ENCODE peak calls at places on chromosomes 1 and 21, in four cellular contexts. P is K562, M is HCT116, C is HepG2. L is an unnamed sample.
A peak's percentile ranks its signal among the peaks of the same experiment; 100 is the strongest.

GRCh38 chr1:72915581-72915980 is 633.2 kb upstream of the NEGR1 start:
- DNase-seq in P (no peak), M (no peak), C (no peak), L (no peak)

GRCh38 chr1:36342426-36343185 is 19.2 kb upstream of the EVA1B start:
- DNase-seq in P (peak; percentile 48), M (no peak), C (no peak), L (peak; percentile 39)

GRCh38 chr1:94827434-94827833 is 7.3 kb downstream of the SLC44A3 start:
- DNase-seq in P (no peak), M (no peak), C (no peak), L (no peak)

GRCh38 chr21:42306366-42307035 is 8.7 kb downstream of the TFF3 start:
- DNase-seq in P (no peak), M (no peak), C (no peak), L (no peak)

GRCh38 chr1:61092643-61093042 is 10.3 kb downstream of the NFIA start:
- DNase-seq in P (no peak), M (no peak), C (no peak), L (no peak)

GRCh38 chr1:178653091-178653490 is 72.0 kb upstream of the RALGPS2 start:
- DNase-seq in P (no peak), M (peak; percentile 55), C (no peak), L (peak; percentile 27)

GRCh38 chr1:174021611-174022079 is 512 bp downstream of the RC3H1 start:
- DNase-seq in P (peak; percentile 49), M (no peak), C (peak; percentile 24), L (no peak)

GRCh38 chr1:211118407-211119102 is 15.4 kb downstream of the KCNH1 start:
- DNase-seq in P (no peak), M (no peak), C (no peak), L (no peak)

GRCh38 chr1:70044832-70045231 is 160.5 kb downstream of the LRRC40 start:
- DNase-seq in P (no peak), M (no peak), C (no peak), L (no peak)

GRCh38 chr21:42456457-42456856 is 39.6 kb downstream of the RSPH1 start:
- DNase-seq in P (no peak), M (no peak), C (no peak), L (no peak)

GRCh38 chr1:160520999-160521398 is 2.1 kb downstream of the SLAMF6 start:
- DNase-seq in P (no peak), M (no peak), C (no peak), L (no peak)

GRCh38 chr1:119713538-119714456 is 2.1 kb downstream of the PHGDH start:
- DNase-seq in P (no peak), M (no peak), C (no peak), L (no peak)

GRCh38 chr1:206700445-206701036 is 15.8 kb downstream of the MAPKAPK2 start:
- DNase-seq in P (peak; percentile 18), M (no peak), C (no peak), L (no peak)

GRCh38 chr1:48697066-48697707 is 79.5 kb downstream of the BEND5 start:
- DNase-seq in P (peak; percentile 72), M (peak; percentile 18), C (peak; percentile 21), L (peak; percentile 30)

GRCh38 chr1:168918860-168919741 is 187.4 kb upstream of the ATP1B1 start:
- DNase-seq in P (no peak), M (no peak), C (peak; percentile 44), L (no peak)

GRCh38 chr1:161172776-161173376 is 4.4 kb downstream of the B4GALT3 start:
- DNase-seq in P (no peak), M (no peak), C (no peak), L (no peak)

GRCh38 chr1:1115136-1115829 is 606 bp downstream of the C1orf159 start:
- DNase-seq in P (peak; percentile 62), M (no peak), C (no peak), L (no peak)

GRCh38 chr1:1116701-1117468 is 996 bp upstream of the C1orf159 start:
- DNase-seq in P (no peak), M (no peak), C (no peak), L (no peak)

GRCh38 chr1:1117469-1117831 is 1.6 kb upstream of the C1orf159 start:
- DNase-seq in P (no peak), M (no peak), C (no peak), L (no peak)

GRCh38 chr1:1114431-1114830 is 1.5 kb downstream of the C1orf159 start:
- DNase-seq in P (no peak), M (no peak), C (no peak), L (no peak)

GRCh38 chr1:1115830-1116700 is at the start of gene C1orf159:
- DNase-seq in P (peak; percentile 96), M (peak; percentile 94), C (peak; percentile 95), L (peak; percentile 79)
- TF ChIP-seq POLR2AphosphoS5 in P (peak; percentile 46), M (peak; percentile 16), C (peak; percentile 37), L (no peak)

GRCh38 chr1:68495968-68496679 is 758 bp downstream of the DEPDC1 start:
- DNase-seq in P (peak; percentile 6), M (peak; percentile 22), C (peak; percentile 10), L (peak; percentile 10)
- TF ChIP-seq TCF7L2 in P (no peak), M (no peak), C (no peak), L (no peak)

GRCh38 chr1:150808134-150808533 is at the start of gene CTSK:
- DNase-seq in P (no peak), M (no peak), C (no peak), L (no peak)

GRCh38 chr1:150808851-150809250 is 791 bp upstream of the CTSK start:
- DNase-seq in P (no peak), M (no peak), C (no peak), L (no peak)

GRCh38 chr1:150805899-150806298 is 2.2 kb downstream of the CTSK start:
- DNase-seq in P (no peak), M (no peak), C (no peak), L (no peak)

GRCh38 chr1:150807674-150808073 is 386 bp downstream of the CTSK start:
- DNase-seq in P (no peak), M (no peak), C (no peak), L (no peak)

DNA sequence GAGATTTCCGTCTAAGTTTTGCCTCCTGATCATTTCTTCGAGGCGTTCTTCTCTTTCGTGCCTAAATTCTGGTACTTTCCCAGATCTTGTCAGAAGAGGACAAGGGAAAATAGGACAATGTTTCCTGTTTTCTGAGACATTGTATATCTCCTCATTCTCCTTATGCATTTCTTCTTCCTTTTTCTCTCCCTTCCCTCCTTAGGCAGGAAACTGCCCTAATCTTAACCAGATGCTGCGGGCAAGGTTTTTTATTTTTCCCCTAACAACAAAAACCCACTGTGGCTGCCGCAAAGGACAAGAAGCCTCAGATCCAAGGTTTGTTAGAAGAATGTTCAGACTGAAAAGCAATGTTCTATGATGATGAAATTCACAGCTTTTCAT is 813 bp downstream of the CTSK start:
- DNase-seq in P (no peak), M (no peak), C (no peak), L (no peak)
- TF ChIP-seq POLR2AphosphoS5 in P (no peak), M (no peak), C (no peak), L (no peak)

DNA sequence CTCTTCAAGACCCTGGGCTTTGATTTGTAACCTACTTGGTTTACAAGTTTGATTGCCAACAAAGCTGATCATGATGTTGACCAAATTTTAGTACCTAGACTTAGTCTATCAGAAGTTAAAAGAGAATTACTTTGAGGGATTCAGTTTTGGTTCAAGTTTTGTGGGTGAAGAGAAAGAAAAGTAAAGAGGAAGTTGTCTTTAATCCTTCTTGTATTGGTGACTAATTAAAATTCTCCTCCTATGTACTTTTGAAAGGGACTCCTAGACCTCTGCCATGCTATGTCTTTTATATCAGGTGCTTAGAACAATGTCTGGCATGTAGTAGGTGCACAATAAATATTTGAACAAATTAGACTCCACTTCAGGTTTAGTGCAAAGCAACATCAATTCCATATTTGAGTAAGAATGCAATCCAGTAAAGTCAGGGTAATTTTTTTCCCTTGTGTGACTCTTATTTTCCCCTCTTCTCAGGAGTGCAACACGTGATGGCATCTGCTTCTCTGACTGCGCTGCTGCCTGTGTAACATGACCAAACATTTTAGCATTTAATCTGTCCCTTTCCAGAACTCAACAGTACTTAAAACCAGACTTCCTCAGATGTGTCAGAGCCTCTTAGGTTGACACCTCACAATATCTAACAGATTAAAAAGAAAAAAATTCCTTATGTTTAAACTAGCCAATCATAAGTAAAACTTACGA is 41.1 kb upstream of the KCNQ4 start:
- DNase-seq in P (no peak), M (no peak), C (no peak), L (no peak)
- TF ChIP-seq TCF7L2 in P (no peak), M (no peak), C (no peak), L (no peak)

GRCh38 chr1:154571244-154571963 is 3.8 kb downstream of the CHRNB2 start:
- DNase-seq in P (no peak), M (no peak), C (no peak), L (no peak)
- TF ChIP-seq POLR2AphosphoS5 in P (no peak), M (no peak), C (no peak), L (no peak)

GRCh38 chr1:1355376-1355775 is 3.0 kb downstream of the MXRA8 start:
- DNase-seq in P (no peak), M (no peak), C (no peak), L (no peak)
- TF ChIP-seq TCF7L2 in P (no peak), M (no peak), C (no peak), L (no peak)

GRCh38 chr1:24903560-24903954 is 26.5 kb downstream of the RUNX3 start:
- DNase-seq in P (no peak), M (no peak), C (no peak), L (no peak)
- TF ChIP-seq POLR2AphosphoS5 in P (no peak), M (no peak), C (no peak), L (no peak)

DNA sequence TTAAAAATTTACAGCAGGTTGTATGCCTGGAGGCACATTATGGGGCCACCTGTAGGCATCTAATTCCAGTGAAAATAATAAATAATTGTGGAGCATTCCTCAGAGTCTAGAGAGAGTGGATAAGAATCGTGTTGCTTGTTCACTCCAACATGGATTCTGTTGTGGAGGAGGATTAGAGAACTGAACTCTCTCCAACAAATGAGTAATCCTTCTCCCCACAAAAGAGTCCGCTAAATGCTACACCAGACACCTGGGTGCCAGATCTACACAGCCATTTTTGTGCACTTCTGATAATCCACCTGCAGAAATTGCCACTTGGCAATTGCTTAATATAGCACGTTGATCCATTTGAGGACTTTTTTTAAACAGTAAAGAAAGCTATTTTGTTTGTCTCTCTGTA is 113.7 kb upstream of the DPYD start:
- DNase-seq in P (no peak), M (no peak), C (no peak), L (no peak)
- TF ChIP-seq TCF7L2 in P (no peak), M (no peak), C (no peak), L (no peak)

DNA sequence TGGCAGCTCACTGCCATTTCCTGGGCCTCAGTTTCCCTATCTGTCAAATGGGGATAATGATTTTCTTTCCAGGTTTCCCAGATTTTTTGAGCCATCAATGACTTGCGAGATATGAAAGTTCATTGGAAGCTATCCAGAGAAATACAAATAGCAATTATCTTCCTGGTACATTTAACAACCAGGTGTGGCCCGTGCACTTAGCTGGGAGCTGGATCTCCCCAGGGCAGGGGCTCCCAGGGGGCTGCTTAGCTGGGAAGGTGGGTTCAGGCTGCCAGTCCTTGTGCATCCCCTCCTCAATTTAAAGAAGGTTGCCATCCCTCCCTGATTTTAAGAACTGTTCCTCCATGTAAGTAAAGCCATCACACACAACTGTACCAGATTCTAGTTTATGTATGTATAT is 3.6 kb upstream of the TMEM54 start:
- DNase-seq in P (no peak), M (no peak), C (no peak), L (no peak)
- TF ChIP-seq POLR2AphosphoS5 in P (no peak), M (no peak), C (no peak), L (no peak)

DNA sequence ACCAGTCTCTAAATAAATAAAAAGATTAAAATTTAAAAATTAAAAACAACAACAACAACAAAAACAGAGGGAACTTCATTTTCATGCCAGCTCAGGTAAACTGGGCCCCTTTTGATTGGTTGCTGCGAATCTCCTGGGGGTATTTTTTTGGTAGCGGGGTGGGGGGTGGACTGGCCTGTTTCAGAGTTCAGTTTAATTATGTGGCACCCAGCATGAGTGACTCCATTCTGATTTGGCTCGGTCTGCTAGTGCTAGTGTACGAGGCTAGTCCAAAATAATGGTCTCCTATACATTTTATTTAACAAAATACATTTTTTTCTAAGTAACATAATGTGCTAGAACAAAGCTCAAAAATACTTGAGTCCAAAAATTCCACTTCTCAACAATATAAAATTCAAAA is 18.2 kb downstream of the PDIK1L start:
- DNase-seq in P (no peak), M (no peak), C (no peak), L (no peak)
- TF ChIP-seq TCF7L2 in P (no peak), M (no peak), C (no peak), L (no peak)

L was measured in Panc1.